ENCODE peak calls at places on chromosomes 5 and 9, in seven cellular contexts. O is GM12878; X is transverse colon; B is CD8-positive, alpha-beta T cell; D is tibial artery; G is IMR-90; V is WERI-Rb-1. P is an unnamed sample.

GRCh38 chr9:108186996-108187395 is 668.8 kb downstream of the ACTL7B start:
- DNase-seq in O (no peak), X (peak), B (no peak), D (no peak), G (peak), V (no peak), P (no peak)

GRCh38 chr5:10228288-10228687 is 21.4 kb downstream of the ATPSCKMT start:
- DNase-seq in O (no peak), X (no peak), B (no peak), D (no peak), G (no peak), V (no peak), P (no peak)

GRCh38 chr5:56164371-56164770 is 68.8 kb downstream of the ANKRD55 start:
- DNase-seq in O (no peak), X (no peak), B (no peak), D (no peak), G (no peak), V (no peak), P (no peak)

GRCh38 chr9:97982719-97983523 is at the start of gene ANP32B:
- DNase-seq in O (peak), X (peak), B (peak), D (peak), G (peak), V (peak), P (no peak)

GRCh38 chr9:125361837-125362531 is 100.4 kb downstream of the GAPVD1 start:
- DNase-seq in O (no peak), X (no peak), B (no peak), D (no peak), G (peak), V (no peak), P (no peak)

GRCh38 chr5:61933787-61934626 is 372.0 kb upstream of the KIF2A start:
- DNase-seq in O (peak), X (peak), B (no peak), D (no peak), G (peak), V (peak), P (no peak)

GRCh38 chr9:132160802-132161742 is 786 bp upstream of the NTNG2 start:
- DNase-seq in O (no peak), X (peak), B (peak), D (no peak), G (peak), V (peak), P (no peak)

GRCh38 chr5:10099548-10099947 is 150.1 kb downstream of the ATPSCKMT start:
- DNase-seq in O (no peak), X (no peak), B (no peak), D (no peak), G (no peak), V (no peak), P (no peak)

GRCh38 chr5:34894716-34895115 is 20.6 kb downstream of the RAD1 start:
- DNase-seq in O (no peak), X (no peak), B (no peak), D (no peak), G (no peak), V (no peak), P (no peak)

GRCh38 chr9:134231330-134231745 is 67.0 kb upstream of the RNU6ATAC start:
- DNase-seq in O (no peak), X (peak), B (no peak), D (no peak), G (no peak), V (no peak), P (no peak)

GRCh38 chr5:6714221-6715041 is 1.2 kb downstream of the TENT4A start:
- DNase-seq in O (no peak), X (no peak), B (peak), D (peak), G (no peak), V (no peak), P (no peak)

GRCh38 chr9:14400658-14400995 is 86.7 kb upstream of the NFIB start:
- DNase-seq in O (no peak), X (peak), B (no peak), D (peak), G (peak), V (peak), P (no peak)
- TF ChIP-seq CTCF in O (no peak), X (no peak), B (no peak), D (peak), G (peak), V (peak), P (peak)

GRCh38 chr5:135574493-135574892 is 4.3 kb downstream of the CXCL14 start:
- DNase-seq in O (no peak), X (no peak), B (no peak), D (no peak), G (no peak), V (no peak), P (no peak)

GRCh38 chr5:135578685-135579341 is at the start of gene CXCL14:
- DNase-seq in O (no peak), X (peak), B (no peak), D (peak), G (peak), V (peak), P (no peak)

GRCh38 chr5:135578305-135578684 is 496 bp downstream of the CXCL14 start:
- DNase-seq in O (no peak), X (no peak), B (no peak), D (no peak), G (no peak), V (no peak), P (no peak)

GRCh38 chr5:135576075-135576599 is 2.7 kb downstream of the CXCL14 start:
- DNase-seq in O (no peak), X (no peak), B (no peak), D (no peak), G (peak), V (no peak), P (no peak)

GRCh38 chr5:135577421-135577820 is 1.4 kb downstream of the CXCL14 start:
- DNase-seq in O (no peak), X (no peak), B (no peak), D (no peak), G (no peak), V (no peak), P (no peak)
- H3K4me3 ChIP-seq in O (no peak), X (peak), B (no peak), D (no peak), G (no peak), V (no peak), P (peak)

GRCh38 chr5:11524188-11524587 is 380.1 kb downstream of the CTNND2 start:
- DNase-seq in O (no peak), X (no peak), B (no peak), D (no peak), G (no peak), V (no peak), P (no peak)
- H3K27ac ChIP-seq in O (no peak), X (no peak), B (no peak), D (no peak), G (no peak), V (no peak), P (no peak)

DNA sequence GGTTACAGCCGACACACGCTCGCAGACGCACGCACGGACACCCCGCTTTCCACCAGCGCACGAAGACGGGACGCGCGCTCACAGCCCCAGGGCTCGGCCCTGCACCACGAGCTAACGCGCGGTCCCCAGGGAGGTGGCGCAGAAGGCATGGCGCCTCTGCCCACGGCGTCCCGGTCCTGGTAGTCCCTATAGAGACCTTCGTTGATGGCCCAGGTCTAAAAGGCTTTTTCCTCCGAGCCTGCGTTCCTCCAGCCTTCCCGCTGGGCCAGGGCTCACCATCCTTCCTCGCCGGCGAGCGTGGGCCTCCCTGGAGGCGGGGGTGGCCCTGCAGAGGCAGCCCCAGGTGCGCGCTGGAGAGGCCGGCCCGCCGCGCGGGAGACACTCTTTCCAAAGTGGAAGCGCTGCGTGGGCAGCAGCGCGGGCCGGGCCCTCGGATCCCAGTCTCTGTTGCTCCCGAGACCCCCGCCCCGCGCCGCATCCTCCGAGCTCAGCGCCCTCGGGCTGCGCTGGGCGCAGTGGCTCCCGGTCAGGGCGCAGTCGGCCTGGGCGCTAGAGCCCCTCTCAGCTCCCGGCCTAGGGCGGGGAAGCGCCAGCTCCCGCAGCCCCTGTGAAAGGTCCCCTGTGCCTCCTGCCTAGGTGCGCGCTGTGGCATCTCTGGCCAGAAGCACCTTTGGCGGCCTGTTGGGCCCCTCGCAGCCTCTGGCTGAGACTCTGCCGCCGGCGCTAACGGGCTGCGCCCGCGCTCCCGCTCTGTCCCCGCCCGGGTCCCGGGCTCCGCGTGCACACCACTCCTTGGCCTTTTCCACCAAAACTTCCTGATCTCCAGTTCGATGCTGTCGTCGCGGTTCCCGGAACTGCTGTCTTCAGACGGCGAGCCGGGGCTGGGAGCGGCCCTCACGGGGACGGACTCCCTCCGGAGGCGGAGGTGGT is 31.9 kb upstream of the FANCC start:
- DNase-seq in O (no peak), X (no peak), B (no peak), D (no peak), G (no peak), V (no peak), P (no peak)
- TF ChIP-seq CTCF in O (no peak), X (no peak), B (no peak), D (no peak), G (no peak), V (no peak), P (no peak)

DNA sequence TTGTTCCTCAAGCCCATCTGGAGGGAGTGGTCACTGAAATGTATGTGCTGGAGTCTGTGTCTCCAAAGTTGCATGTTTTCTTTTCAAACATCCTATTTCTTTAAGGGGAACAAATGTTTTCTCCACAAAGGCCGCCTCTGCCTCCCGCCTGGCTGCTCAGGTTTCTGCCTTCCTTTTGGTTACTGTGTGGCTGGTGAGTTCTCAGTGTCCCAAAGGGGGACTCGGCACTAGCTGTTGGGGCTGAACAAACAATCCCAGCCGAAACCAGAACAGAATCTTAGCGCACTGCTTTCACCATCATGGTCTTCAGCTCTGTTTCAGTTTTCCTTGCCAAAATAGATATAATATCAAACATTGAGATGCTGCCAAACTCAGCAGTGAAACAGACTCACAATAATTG is 211.5 kb upstream of the FBN2 start:
- DNase-seq in O (no peak), X (no peak), B (no peak), D (no peak), G (no peak), V (no peak), P (no peak)
- H3K4me3 ChIP-seq in O (no peak), X (no peak), B (no peak), D (no peak), G (no peak), V (no peak), P (no peak)

GRCh38 chr9:2642068-2642467 is 20.5 kb downstream of the VLDLR start:
- DNase-seq in O (no peak), X (no peak), B (no peak), D (no peak), G (no peak), V (no peak), P (no peak)
- H3K27ac ChIP-seq in O (no peak), X (no peak), B (no peak), D (no peak), G (no peak), V (no peak), P (no peak)